ENCODE peak calls at places on chromosomes 5 and 9, in ten cellular contexts. H is activated CD8-positive, alpha-beta memory T cell treated with anti-CD3 and anti-CD28 coated beads for 1 hour; Y is activated T-cell treated with anti-CD3 and anti-CD28 coated beads, Interleukin-2, amount 50 U/mL, for 72 hours; Q is H7; A is epithelial cell of esophagus; P is Right ventricle myocardium inferior; G is mesothelial cell of epicardium; T is stomach; W is non-pigmented ciliary epithelial cell; F is heart left ventricle. X is an unnamed sample.
A peak's percentile ranks its signal among the peaks of the same experiment; 100 is the strongest.

GRCh38 chr5:168528521-168529360 is at the start of gene FBLL1:
- DNase-seq in H (peak; percentile 11), Y (peak; percentile 44), Q (peak; percentile 88), A (peak; percentile 24), P (no peak), G (no peak), T (no peak), W (no peak), F (peak; percentile 29), X (peak; percentile 28)

GRCh38 chr5:145681686-145682085 is 153.5 kb downstream of the PRELID2 start:
- DNase-seq in H (no peak), Y (peak; percentile 54), Q (peak; percentile 17), A (peak; percentile 83), P (no peak), G (no peak), T (peak; percentile 41), W (peak; percentile 52), F (peak; percentile 24), X (peak; percentile 65)

GRCh38 chr5:172806897-172807672 is 27.0 kb upstream of the ERGIC1 start:
- DNase-seq in H (peak; percentile 70), Y (peak; percentile 90), Q (peak; percentile 93), A (peak; percentile 94), P (peak; percentile 94), G (no peak), T (peak; percentile 93), W (peak; percentile 65), F (peak; percentile 91), X (peak; percentile 98)

GRCh38 chr5:154302181-154302580 is 111.6 kb downstream of the GALNT10 start:
- DNase-seq in H (no peak), Y (no peak), Q (no peak), A (no peak), P (peak; percentile 81), G (no peak), T (peak; percentile 73), W (no peak), F (peak; percentile 72), X (no peak)

GRCh38 chr9:123473226-123473625 is 117.2 kb downstream of the CRB2 start:
- DNase-seq in H (no peak), Y (no peak), Q (no peak), A (no peak), P (no peak), G (no peak), T (no peak), W (no peak), F (no peak), X (no peak)

GRCh38 chr9:27179245-27179870 is 70.3 kb downstream of the TEK start:
- DNase-seq in H (no peak), Y (no peak), Q (no peak), A (peak; percentile 45), P (no peak), G (no peak), T (no peak), W (no peak), F (no peak), X (no peak)

GRCh38 chr9:34987160-34988040 is 2.1 kb upstream of the DNAJB5 start:
- DNase-seq in H (no peak), Y (no peak), Q (no peak), A (peak; percentile 76), P (peak; percentile 32), G (no peak), T (no peak), W (no peak), F (no peak), X (no peak)

GRCh38 chr9:23851024-23851629 is 25.1 kb upstream of the ELAVL2 start:
- DNase-seq in H (no peak), Y (no peak), Q (peak; percentile 79), A (peak; percentile 57), P (no peak), G (no peak), T (no peak), W (no peak), F (no peak), X (no peak)

GRCh38 chr5:1298067-1298551 is 3.2 kb upstream of the TERT start:
- DNase-seq in H (no peak), Y (no peak), Q (no peak), A (no peak), P (no peak), G (no peak), T (peak; percentile 5), W (no peak), F (no peak), X (peak; percentile 45)

GRCh38 chr5:170496629-170497028 is 7.2 kb upstream of the KCNIP1 start:
- DNase-seq in H (no peak), Y (no peak), Q (no peak), A (no peak), P (no peak), G (no peak), T (no peak), W (no peak), F (no peak), X (no peak)